ENCODE peak calls at places on chromosomes 6 and 20, in four cellular contexts. One of them, this sample, is unnamed.

GRCh38 chr20:16498526-16499140 is 74.6 kb downstream of the KIF16B start:
- DNase-seq in HS-27A: no peak
- DNase-seq in substantia nigra: no peak
- DNase-seq in M059J: no peak
- DNase-seq in this sample: no peak

GRCh38 chr6:137782166-137783039 is 84.7 kb upstream of the TNFAIP3 start:
- DNase-seq in HS-27A: no peak
- DNase-seq in substantia nigra: no peak
- DNase-seq in M059J: no peak
- DNase-seq in this sample: no peak

GRCh38 chr6:97114645-97115044 is 168.4 kb downstream of the MMS22L start:
- DNase-seq in HS-27A: no peak
- DNase-seq in substantia nigra: no peak
- DNase-seq in M059J: no peak
- DNase-seq in this sample: no peak

GRCh38 chr20:48283470-48284110 is 498.3 kb upstream of the SULF2 start:
- DNase-seq in HS-27A: peak
- DNase-seq in substantia nigra: peak
- DNase-seq in M059J: peak
- DNase-seq in this sample: no peak

GRCh38 chr6:89297695-89298351 is 17.3 kb downstream of the GABRR2 start:
- DNase-seq in HS-27A: peak
- DNase-seq in substantia nigra: no peak
- DNase-seq in M059J: peak
- DNase-seq in this sample: no peak

GRCh38 chr6:134295953-134296553 is 21.9 kb downstream of the SGK1 start:
- DNase-seq in HS-27A: peak
- DNase-seq in substantia nigra: no peak
- DNase-seq in M059J: peak
- DNase-seq in this sample: no peak

GRCh38 chr20:57609842-57610167 is 10.4 kb downstream of the ZBP1 start:
- DNase-seq in HS-27A: no peak
- DNase-seq in substantia nigra: no peak
- DNase-seq in M059J: no peak
- DNase-seq in this sample: peak

GRCh38 chr6:144678844-144679243 is 393.7 kb downstream of the UTRN start:
- DNase-seq in HS-27A: no peak
- DNase-seq in substantia nigra: no peak
- DNase-seq in M059J: peak
- DNase-seq in this sample: no peak

This sample was measured in cardiac septum.